ENCODE peak calls at places on chromosomes 16 and 17, in seven cellular contexts. One of them, this sample, is unnamed.

GRCh38 chr17:42980766-42981397 is 517 bp downstream of the RUNDC1 start:
- DNase-seq in prostate gland: peak; percentile 50
- DNase-seq in stomach: peak; percentile 61
- DNase-seq in sigmoid colon: peak; percentile 75
- DNase-seq in Panc1: no peak
- DNase-seq in breast epithelium: peak; percentile 65
- DNase-seq in SK-N-SH: peak; percentile 65
- DNase-seq in this sample: no peak

GRCh38 chr17:68613739-68614298 is 12.7 kb upstream of the FAM20A start:
- DNase-seq in prostate gland: no peak
- DNase-seq in stomach: no peak
- DNase-seq in sigmoid colon: no peak
- DNase-seq in Panc1: peak; percentile 7
- DNase-seq in breast epithelium: no peak
- DNase-seq in SK-N-SH: peak; percentile 46
- DNase-seq in this sample: peak; percentile 26

GRCh38 chr17:65561394-65562205 is at the start of gene AXIN2:
- DNase-seq in prostate gland: peak; percentile 89
- DNase-seq in stomach: peak; percentile 94
- DNase-seq in sigmoid colon: peak; percentile 95
- DNase-seq in Panc1: no peak
- DNase-seq in breast epithelium: peak; percentile 88
- DNase-seq in SK-N-SH: peak; percentile 100
- DNase-seq in this sample: no peak

GRCh38 chr17:31369266-31369665 is 22.2 kb upstream of the RAB11FIP4 start:
- DNase-seq in prostate gland: no peak
- DNase-seq in stomach: no peak
- DNase-seq in sigmoid colon: no peak
- DNase-seq in Panc1: no peak
- DNase-seq in breast epithelium: no peak
- DNase-seq in SK-N-SH: no peak
- DNase-seq in this sample: no peak

GRCh38 chr17:76935331-76935730 is 67.1 kb downstream of the MGAT5B start:
- DNase-seq in prostate gland: no peak
- DNase-seq in stomach: no peak
- DNase-seq in sigmoid colon: no peak
- DNase-seq in Panc1: no peak
- DNase-seq in breast epithelium: no peak
- DNase-seq in SK-N-SH: no peak
- DNase-seq in this sample: no peak

GRCh38 chr16:17313085-17313611 is 157.6 kb downstream of the XYLT1 start:
- DNase-seq in prostate gland: peak; percentile 73
- DNase-seq in stomach: no peak
- DNase-seq in sigmoid colon: peak; percentile 98
- DNase-seq in Panc1: no peak
- DNase-seq in breast epithelium: peak; percentile 71
- DNase-seq in SK-N-SH: peak; percentile 76
- DNase-seq in this sample: no peak

GRCh38 chr17:67469208-67469980 is 92.3 kb downstream of the PITPNC1 start:
- DNase-seq in prostate gland: peak; percentile 7
- DNase-seq in stomach: no peak
- DNase-seq in sigmoid colon: no peak
- DNase-seq in Panc1: no peak
- DNase-seq in breast epithelium: no peak
- DNase-seq in SK-N-SH: peak; percentile 84
- DNase-seq in this sample: no peak

GRCh38 chr16:29742683-29743275 is 3.0 kb downstream of the C16orf54 start:
- DNase-seq in prostate gland: no peak
- DNase-seq in stomach: no peak
- DNase-seq in sigmoid colon: no peak
- DNase-seq in Panc1: no peak
- DNase-seq in breast epithelium: no peak
- DNase-seq in SK-N-SH: no peak
- DNase-seq in this sample: no peak

GRCh38 chr17:61378658-61379456 is 20.8 kb upstream of the TBX2 start:
- DNase-seq in prostate gland: no peak
- DNase-seq in stomach: no peak
- DNase-seq in sigmoid colon: no peak
- DNase-seq in Panc1: no peak
- DNase-seq in breast epithelium: no peak
- DNase-seq in SK-N-SH: no peak
- DNase-seq in this sample: no peak

GRCh38 chr17:20927586-20927985 is 115.2 kb downstream of the USP22 start:
- DNase-seq in prostate gland: no peak
- DNase-seq in stomach: no peak
- DNase-seq in sigmoid colon: no peak
- DNase-seq in Panc1: no peak
- DNase-seq in breast epithelium: no peak
- DNase-seq in SK-N-SH: no peak
- DNase-seq in this sample: no peak

GRCh38 chr16:50248845-50249244 is 17.5 kb upstream of the ADCY7 start:
- DNase-seq in prostate gland: no peak
- DNase-seq in stomach: no peak
- DNase-seq in sigmoid colon: no peak
- DNase-seq in Panc1: no peak
- DNase-seq in breast epithelium: no peak
- DNase-seq in SK-N-SH: no peak
- DNase-seq in this sample: no peak

GRCh38 chr17:70772761-70773160 is 603.4 kb downstream of the KCNJ2 start:
- DNase-seq in prostate gland: no peak
- DNase-seq in stomach: no peak
- DNase-seq in sigmoid colon: no peak
- DNase-seq in Panc1: no peak
- DNase-seq in breast epithelium: no peak
- DNase-seq in SK-N-SH: no peak
- DNase-seq in this sample: no peak

GRCh38 chr16:24499193-24499814 is 40.1 kb upstream of the RBBP6 start:
- DNase-seq in prostate gland: no peak
- DNase-seq in stomach: no peak
- DNase-seq in sigmoid colon: no peak
- DNase-seq in Panc1: no peak
- DNase-seq in breast epithelium: no peak
- DNase-seq in SK-N-SH: peak; percentile 47
- DNase-seq in this sample: peak; percentile 91

GRCh38 chr17:45310380-45311324 is 6.2 kb downstream of the MAP3K14 start:
- DNase-seq in prostate gland: no peak
- DNase-seq in stomach: peak; percentile 87
- DNase-seq in sigmoid colon: no peak
- DNase-seq in Panc1: no peak
- DNase-seq in breast epithelium: no peak
- DNase-seq in SK-N-SH: no peak
- DNase-seq in this sample: no peak

GRCh38 chr17:82400830-82401229 is 17.3 kb upstream of the HEXD start:
- DNase-seq in prostate gland: no peak
- DNase-seq in stomach: peak; percentile 49
- DNase-seq in sigmoid colon: no peak
- DNase-seq in Panc1: no peak
- DNase-seq in breast epithelium: no peak
- DNase-seq in SK-N-SH: no peak
- DNase-seq in this sample: no peak

GRCh38 chr17:32525116-32525515 is 38.3 kb downstream of the CDK5R1 start:
- DNase-seq in prostate gland: no peak
- DNase-seq in stomach: no peak
- DNase-seq in sigmoid colon: no peak
- DNase-seq in Panc1: no peak
- DNase-seq in breast epithelium: no peak
- DNase-seq in SK-N-SH: no peak
- DNase-seq in this sample: no peak

GRCh38 chr17:50613596-50613995 is 21.1 kb upstream of the ABCC3 start:
- DNase-seq in prostate gland: no peak
- DNase-seq in stomach: no peak
- DNase-seq in sigmoid colon: no peak
- DNase-seq in Panc1: no peak
- DNase-seq in breast epithelium: no peak
- DNase-seq in SK-N-SH: peak; percentile 67
- DNase-seq in this sample: no peak

GRCh38 chr16:3858809-3859208 is 21.7 kb downstream of the CREBBP start:
- DNase-seq in prostate gland: no peak
- DNase-seq in stomach: no peak
- DNase-seq in sigmoid colon: no peak
- DNase-seq in Panc1: no peak
- DNase-seq in breast epithelium: no peak
- DNase-seq in SK-N-SH: no peak
- DNase-seq in this sample: no peak

GRCh38 chr17:78705071-78705470 is 77.0 kb downstream of the CYTH1 start:
- DNase-seq in prostate gland: no peak
- DNase-seq in stomach: no peak
- DNase-seq in sigmoid colon: no peak
- DNase-seq in Panc1: no peak
- DNase-seq in breast epithelium: no peak
- DNase-seq in SK-N-SH: peak; percentile 91
- DNase-seq in this sample: no peak

GRCh38 chr17:79836952-79837887 is 2.0 kb downstream of the CBX4 start:
- DNase-seq in prostate gland: peak; percentile 90
- DNase-seq in stomach: peak; percentile 96
- DNase-seq in sigmoid colon: peak; percentile 93
- DNase-seq in Panc1: no peak
- DNase-seq in breast epithelium: peak; percentile 89
- DNase-seq in SK-N-SH: peak; percentile 68
- DNase-seq in this sample: no peak

GRCh38 chr17:10447035-10447931 is 22.1 kb downstream of the MYH4 start:
- DNase-seq in prostate gland: no peak
- DNase-seq in stomach: no peak
- DNase-seq in sigmoid colon: no peak
- DNase-seq in Panc1: no peak
- DNase-seq in breast epithelium: no peak
- DNase-seq in SK-N-SH: no peak
- DNase-seq in this sample: no peak

DNA sequence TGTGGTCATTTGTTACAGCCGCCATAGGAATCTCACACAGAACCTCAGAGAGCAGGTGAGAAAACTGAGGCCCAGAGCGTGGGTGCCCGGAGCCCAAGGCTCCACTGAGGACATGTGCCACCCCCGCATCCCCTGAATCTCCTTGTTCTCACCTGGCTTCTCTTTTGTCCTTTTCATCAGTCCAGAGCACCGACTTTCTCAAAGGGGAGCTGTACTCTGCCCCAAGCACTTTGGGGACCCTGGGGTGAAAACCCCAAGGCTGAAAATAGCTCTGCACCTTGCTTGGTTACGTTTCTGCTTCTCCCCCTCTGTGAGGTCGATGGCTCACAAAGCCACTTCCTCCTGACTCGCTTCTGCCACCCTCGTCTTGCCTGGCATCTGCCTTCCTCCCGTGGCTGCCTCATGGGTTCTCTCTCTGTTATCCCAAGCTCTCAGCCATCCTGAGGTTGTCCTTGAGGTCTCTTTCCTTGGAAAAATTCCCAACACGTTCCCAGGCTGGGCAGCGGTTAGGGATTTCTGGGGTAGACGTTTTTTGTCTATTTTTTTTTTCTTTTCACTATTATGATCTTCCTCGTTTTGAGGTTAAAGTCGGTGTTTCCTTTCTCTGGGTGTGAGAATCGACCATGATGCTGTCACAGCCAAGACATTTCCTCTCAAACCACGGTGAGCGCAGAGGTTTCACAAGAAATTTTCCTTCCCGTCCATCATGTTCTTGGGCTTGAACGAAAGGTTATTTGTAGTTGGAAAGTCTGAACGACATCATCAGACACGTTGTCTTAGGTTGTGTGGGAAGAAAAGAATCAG is 37.2 kb downstream of the IRF8 start:
- DNase-seq in prostate gland: no peak
- DNase-seq in stomach: no peak
- DNase-seq in sigmoid colon: no peak
- DNase-seq in Panc1: no peak
- DNase-seq in breast epithelium: no peak
- DNase-seq in SK-N-SH: no peak
- DNase-seq in this sample: no peak
- TF ChIP-seq POLR2AphosphoS5 in prostate gland: no peak
- TF ChIP-seq POLR2AphosphoS5 in stomach: peak; percentile 21
- TF ChIP-seq POLR2AphosphoS5 in sigmoid colon: no peak
- TF ChIP-seq POLR2AphosphoS5 in Panc1: no peak
- TF ChIP-seq POLR2AphosphoS5 in breast epithelium: no peak
- TF ChIP-seq POLR2AphosphoS5 in SK-N-SH: no peak
- TF ChIP-seq POLR2AphosphoS5 in this sample: no peak

DNA sequence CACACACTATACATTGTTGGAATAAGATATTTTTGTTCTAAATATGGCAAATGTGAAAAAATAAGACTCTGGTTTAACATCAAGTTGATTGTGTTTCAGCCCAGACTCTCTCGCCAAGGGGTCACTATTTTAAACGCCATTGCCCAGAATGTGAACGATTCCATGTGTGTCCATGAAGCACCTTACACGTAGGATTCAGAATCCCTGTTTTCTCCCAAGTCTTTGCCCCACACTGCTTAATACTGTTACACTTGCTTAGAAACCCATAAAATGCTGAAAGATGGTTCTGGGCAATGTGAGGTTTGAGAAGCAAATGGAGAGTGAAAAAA is 7.7 kb downstream of the HS3ST3B1 start:
- DNase-seq in prostate gland: no peak
- DNase-seq in stomach: no peak
- DNase-seq in sigmoid colon: no peak
- DNase-seq in Panc1: no peak
- DNase-seq in breast epithelium: no peak
- DNase-seq in SK-N-SH: no peak
- DNase-seq in this sample: no peak
- H3K27ac ChIP-seq in prostate gland: no peak overlapping the region
- H3K27ac ChIP-seq in stomach: no peak overlapping the region
- H3K27ac ChIP-seq in sigmoid colon: no peak overlapping the region
- H3K27ac ChIP-seq in Panc1: no peak overlapping the region
- H3K27ac ChIP-seq in breast epithelium: peak overlapping the region; percentile 81
- H3K27ac ChIP-seq in SK-N-SH: peak overlapping the region; percentile 86
- H3K27ac ChIP-seq in this sample: no peak overlapping the region

DNA sequence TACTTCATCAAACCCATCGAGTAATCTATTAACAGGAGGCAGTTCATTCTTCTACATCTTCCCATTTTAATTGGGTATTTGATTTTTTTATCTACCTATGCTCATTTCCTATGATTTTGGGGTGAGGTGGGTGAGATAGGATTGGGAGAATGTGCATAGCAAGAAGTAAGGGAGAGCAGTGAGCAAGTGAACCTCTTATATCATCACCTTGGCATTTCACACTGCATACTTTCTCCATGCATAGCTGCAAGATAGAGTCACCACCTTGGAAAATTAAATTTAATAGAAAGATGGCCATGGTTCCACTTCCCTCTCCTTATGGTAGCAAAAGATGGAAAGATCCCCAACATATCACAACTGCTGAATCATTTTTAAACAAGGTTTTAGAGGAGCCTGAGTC is 312.1 kb downstream of the TMEM114 start:
- DNase-seq in prostate gland: no peak
- DNase-seq in stomach: no peak
- DNase-seq in sigmoid colon: no peak
- DNase-seq in Panc1: no peak
- DNase-seq in breast epithelium: no peak
- DNase-seq in SK-N-SH: no peak
- DNase-seq in this sample: no peak
- TF ChIP-seq POLR2AphosphoS5 in prostate gland: no peak
- TF ChIP-seq POLR2AphosphoS5 in stomach: no peak
- TF ChIP-seq POLR2AphosphoS5 in sigmoid colon: no peak
- TF ChIP-seq POLR2AphosphoS5 in Panc1: no peak
- TF ChIP-seq POLR2AphosphoS5 in breast epithelium: no peak
- TF ChIP-seq POLR2AphosphoS5 in SK-N-SH: no peak
- TF ChIP-seq POLR2AphosphoS5 in this sample: no peak

DNA sequence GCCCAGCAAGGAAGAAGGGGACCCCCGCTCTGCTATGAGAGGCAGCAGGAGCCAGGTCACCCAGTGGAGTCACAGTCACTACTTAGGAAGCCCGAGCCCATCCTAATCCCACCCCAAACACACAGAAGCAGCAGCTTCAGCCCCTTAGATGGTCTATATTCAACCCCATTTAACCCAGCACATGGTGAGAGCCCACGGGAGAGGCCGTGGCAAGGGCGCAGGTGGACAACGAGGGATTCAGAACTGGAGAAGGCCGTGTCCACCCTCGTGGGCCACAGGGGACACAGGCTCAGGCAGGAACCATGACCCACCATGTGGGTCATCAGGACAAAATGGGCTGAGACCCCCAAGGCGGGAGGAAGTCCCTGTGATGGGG is 1.6 kb upstream of the TRPV3 start:
- DNase-seq in prostate gland: no peak
- DNase-seq in stomach: no peak
- DNase-seq in sigmoid colon: no peak
- DNase-seq in Panc1: no peak
- DNase-seq in breast epithelium: no peak
- DNase-seq in SK-N-SH: no peak
- DNase-seq in this sample: no peak
- H3K27ac ChIP-seq in prostate gland: no peak overlapping the region
- H3K27ac ChIP-seq in stomach: no peak overlapping the region
- H3K27ac ChIP-seq in sigmoid colon: no peak overlapping the region
- H3K27ac ChIP-seq in Panc1: no peak overlapping the region
- H3K27ac ChIP-seq in breast epithelium: peak overlapping the region; percentile 30
- H3K27ac ChIP-seq in SK-N-SH: no peak overlapping the region
- H3K27ac ChIP-seq in this sample: no peak overlapping the region